ENCODE peak calls at places on chromosomes 4 and X, in eight cellular contexts. A is cardiac fibroblast; O is nucleus accumbens; J is astrocyte of the spinal cord; I is stimulated activated CD4-positive, alpha-beta T cell treated with anti-CD3 and anti-CD28 coated beads, Interleukin-12 subunit alpha, Interleukin-12 subunit beta, amount 100 ng/mL, for 48 hours; M is EH; T is GM20000; V is left kidney. F is an unnamed sample.

GRCh38 chrX:18872621-18873020 is 111.3 kb downstream of the PHKA2 start:
- DNase-seq in A (no peak), O (no peak), J (no peak), I (no peak), M (no peak), T (no peak), V (no peak), F (no peak)

GRCh38 chr4:98383431-98384106 is 122.4 kb downstream of the RAP1GDS1 start:
- DNase-seq in A (no peak), O (no peak), J (no peak), I (no peak), M (no peak), T (no peak), V (no peak), F (no peak)

GRCh38 chr4:102575369-102576129 is 74.4 kb downstream of the NFKB1 start:
- DNase-seq in A (peak; percentile 39), O (no peak), J (peak; percentile 29), I (no peak), M (peak; percentile 36), T (no peak), V (no peak), F (no peak)

GRCh38 chr4:171880136-171880535 is 66.9 kb downstream of the GALNTL6 start:
- DNase-seq in A (peak; percentile 49), O (no peak), J (peak; percentile 87), I (no peak), M (peak; percentile 94), T (no peak), V (no peak), F (no peak)

GRCh38 chrX:13226214-13226613 is 93.6 kb downstream of the ATXN3L start:
- DNase-seq in A (no peak), O (no peak), J (no peak), I (no peak), M (no peak), T (no peak), V (no peak), F (no peak)

GRCh38 chr4:91422011-91422410 is 881.8 kb upstream of the GRID2 start:
- DNase-seq in A (no peak), O (no peak), J (no peak), I (no peak), M (no peak), T (no peak), V (no peak), F (no peak)

GRCh38 chr4:175339100-175339707 is 421.0 kb downstream of the ADAM29 start:
- DNase-seq in A (peak; percentile 82), O (no peak), J (peak; percentile 67), I (no peak), M (peak; percentile 35), T (no peak), V (no peak), F (no peak)

GRCh38 chr4:139241086-139241783 is 38.8 kb downstream of the MGARP start:
- DNase-seq in A (no peak), O (no peak), J (no peak), I (no peak), M (peak; percentile 15), T (no peak), V (peak; percentile 53), F (no peak)

GRCh38 chr4:56914336-56914735 is 6.6 kb downstream of the REST start:
- DNase-seq in A (no peak), O (no peak), J (no peak), I (no peak), M (no peak), T (no peak), V (no peak), F (no peak)

GRCh38 chr4:24104173-24104572 is 214.3 kb upstream of the PPARGC1A start:
- DNase-seq in A (peak; percentile 59), O (no peak), J (peak; percentile 47), I (no peak), M (peak; percentile 72), T (no peak), V (no peak), F (no peak)

GRCh38 chr4:92101609-92102231 is 202.0 kb upstream of the GRID2 start:
- DNase-seq in A (peak; percentile 38), O (no peak), J (peak; percentile 76), I (no peak), M (no peak), T (no peak), V (no peak), F (no peak)

GRCh38 chr4:81432825-81433224 is 38.9 kb downstream of the RASGEF1B start:
- DNase-seq in A (no peak), O (no peak), J (no peak), I (no peak), M (no peak), T (no peak), V (no peak), F (no peak)

GRCh38 chr4:158673633-158674032 is 1.5 kb downstream of the ETFDH start:
- DNase-seq in A (no peak), O (no peak), J (no peak), I (no peak), M (no peak), T (no peak), V (no peak), F (no peak)

GRCh38 chr4:86358176-86358701 is 1.6 kb downstream of the MAPK10 start:
- DNase-seq in A (peak; percentile 16), O (peak; percentile 2), J (no peak), I (no peak), M (no peak), T (no peak), V (peak; percentile 19), F (peak; percentile 13)

GRCh38 chr4:151184523-151185458 is 85.4 kb downstream of the RPS3A start:
- DNase-seq in A (peak; percentile 67), O (no peak), J (peak; percentile 78), I (no peak), M (peak; percentile 77), T (no peak), V (no peak), F (no peak)

GRCh38 chrX:150966235-150966634 is 16.9 kb upstream of the HMGB3 start:
- DNase-seq in A (no peak), O (no peak), J (no peak), I (no peak), M (no peak), T (no peak), V (peak; percentile 13), F (no peak)

GRCh38 chr4:94032754-94033153 is 174.9 kb upstream of the SMARCAD1 start:
- DNase-seq in A (no peak), O (no peak), J (peak; percentile 68), I (no peak), M (peak; percentile 3), T (no peak), V (peak; percentile 4), F (no peak)

GRCh38 chrX:150416469-150416868 is 53.4 kb downstream of the MAMLD1 start:
- DNase-seq in A (no peak), O (no peak), J (no peak), I (no peak), M (no peak), T (no peak), V (no peak), F (no peak)

GRCh38 chr4:3373468-3373867 is 68.3 kb upstream of the HGFAC start:
- DNase-seq in A (no peak), O (no peak), J (no peak), I (no peak), M (no peak), T (no peak), V (no peak), F (no peak)

GRCh38 chrX:119502727-119503483 is 34.7 kb downstream of the SLC25A5 start:
- DNase-seq in A (peak; percentile 60), O (no peak), J (peak; percentile 60), I (no peak), M (peak; percentile 56), T (no peak), V (no peak), F (no peak)

GRCh38 chrX:68894513-68895338 is 65.9 kb downstream of the EFNB1 start:
- DNase-seq in A (peak; percentile 37), O (peak; percentile 10), J (peak; percentile 32), I (no peak), M (peak; percentile 24), T (no peak), V (peak; percentile 72), F (peak; percentile 51)

GRCh38 chr4:25313194-25313895 is 771 bp downstream of the ZCCHC4 start:
- DNase-seq in A (peak; percentile 25), O (no peak), J (no peak), I (no peak), M (peak; percentile 9), T (no peak), V (peak; percentile 50), F (no peak)

GRCh38 chr4:143513314-143514211 is at the start of gene SMARCA5:
- DNase-seq in A (peak; percentile 99), O (peak; percentile 97), J (peak; percentile 99), I (peak; percentile 93), M (peak; percentile 99), T (peak; percentile 94), V (peak; percentile 99), F (peak; percentile 95)

GRCh38 chrX:30971761-30972603 is 82.9 kb upstream of the TAB3 start:
- DNase-seq in A (peak; percentile 51), O (no peak), J (peak; percentile 51), I (peak; percentile 1), M (peak; percentile 49), T (peak; percentile 18), V (peak; percentile 54), F (peak; percentile 13)

GRCh38 chrX:105618393-105619101 is 203.8 kb upstream of the NRK start:
- DNase-seq in A (peak; percentile 2), O (no peak), J (no peak), I (no peak), M (no peak), T (no peak), V (peak; percentile 2), F (no peak)

GRCh38 chr4:80069837-80070788 is 2.9 kb downstream of the ANTXR2 start:
- DNase-seq in A (peak; percentile 64), O (no peak), J (peak; percentile 22), I (no peak), M (peak; percentile 20), T (peak; percentile 11), V (no peak), F (no peak)

GRCh38 chr4:138595731-138596465 is 353.7 kb upstream of the SLC7A11 start:
- DNase-seq in A (no peak), O (no peak), J (peak; percentile 35), I (no peak), M (peak; percentile 70), T (no peak), V (peak; percentile 41), F (no peak)

GRCh38 chrX:74526786-74527185 is 87.6 kb downstream of the RLIM start:
- DNase-seq in A (no peak), O (no peak), J (no peak), I (no peak), M (no peak), T (no peak), V (no peak), F (no peak)

GRCh38 chrX:20515841-20516461 is 249.2 kb upstream of the RPS6KA3 start:
- DNase-seq in A (peak; percentile 90), O (no peak), J (peak; percentile 87), I (no peak), M (peak; percentile 90), T (peak; percentile 25), V (no peak), F (no peak)

GRCh38 chr4:3252831-3253641 is 4.1 kb downstream of the MSANTD1 start:
- DNase-seq in A (no peak), O (no peak), J (no peak), I (no peak), M (no peak), T (no peak), V (no peak), F (no peak)

GRCh38 chr4:12359420-12359819 is 930.7 kb upstream of the HS3ST1 start:
- DNase-seq in A (no peak), O (no peak), J (no peak), I (no peak), M (no peak), T (no peak), V (no peak), F (no peak)

GRCh38 chrX:48573690-48574269 is 504 bp upstream of the RBM3 start:
- DNase-seq in A (no peak), O (peak; percentile 3), J (peak; percentile 21), I (no peak), M (no peak), T (no peak), V (peak; percentile 49), F (no peak)

GRCh38 chrX:54921427-54922021 is 900 bp downstream of the TRO start:
- DNase-seq in A (peak; percentile 57), O (peak; percentile 11), J (peak; percentile 75), I (peak; percentile 11), M (peak; percentile 66), T (peak; percentile 73), V (peak; percentile 95), F (peak; percentile 46)

GRCh38 chr4:30719363-30720020 is 677 bp upstream of the PCDH7 start:
- DNase-seq in A (peak; percentile 54), O (peak; percentile 17), J (peak; percentile 66), I (no peak), M (peak; percentile 59), T (peak; percentile 32), V (peak; percentile 89), F (peak; percentile 35)

F was measured in hippocampal formation.